ENCODE peak calls at places on chromosomes 3 and 15, in seven cellular contexts. K is suprapubic skin; B is PC-3; Q is GM13976; R is CD8-positive, alpha-beta T cell; N is ovary; A is stimulated activated CD4-positive, alpha-beta T cell treated with anti-CD3 and anti-CD28 coated beads, Interleukin-1b, Interleukin-23, amount 100 ng/mL, for 24 hours. D is an unnamed sample.

GRCh38 chr15:97995881-97996603 is 35.5 kb downstream of the ARRDC4 start:
- DNase-seq in K (no peak), B (peak; percentile 45), Q (no peak), R (no peak), N (no peak), A (no peak), D (no peak)

GRCh38 chr3:121918779-121919483 is 24.7 kb downstream of the SLC15A2 start:
- DNase-seq in K (no peak), B (no peak), Q (no peak), R (no peak), N (no peak), A (no peak), D (no peak)

GRCh38 chr3:96760956-96761355 is 53.4 kb upstream of the EPHA6 start:
- DNase-seq in K (no peak), B (no peak), Q (no peak), R (no peak), N (no peak), A (no peak), D (no peak)

GRCh38 chr15:68674975-68675374 is 96.2 kb downstream of the CORO2B start:
- DNase-seq in K (no peak), B (no peak), Q (peak; percentile 52), R (no peak), N (no peak), A (no peak), D (no peak)

GRCh38 chr3:55467099-55467498 is 20.0 kb downstream of the WNT5A start:
- DNase-seq in K (no peak), B (no peak), Q (no peak), R (no peak), N (no peak), A (no peak), D (no peak)

GRCh38 chr3:21273256-21273999 is 477.6 kb downstream of the ZNF385D start:
- DNase-seq in K (no peak), B (no peak), Q (no peak), R (no peak), N (no peak), A (no peak), D (no peak)

GRCh38 chr3:9098716-9099675 is 135.7 kb upstream of the RAD18 start:
- DNase-seq in K (no peak), B (peak; percentile 56), Q (no peak), R (no peak), N (peak; percentile 53), A (no peak), D (no peak)

GRCh38 chr15:101528108-101528916 is 38.8 kb upstream of the PCSK6 start:
- DNase-seq in K (no peak), B (no peak), Q (no peak), R (no peak), N (peak; percentile 74), A (no peak), D (peak; percentile 70)

GRCh38 chr3:147816770-147817169 is 407.6 kb downstream of the ZIC1 start:
- DNase-seq in K (no peak), B (peak; percentile 43), Q (no peak), R (no peak), N (no peak), A (no peak), D (peak; percentile 54)

GRCh38 chr3:63818282-63819150 is 583 bp upstream of the C3orf49 start:
- DNase-seq in K (peak; percentile 59), B (peak; percentile 54), Q (peak; percentile 57), R (peak; percentile 65), N (peak; percentile 52), A (peak; percentile 35), D (no peak)

GRCh38 chr3:128282392-128283196 is 129.3 kb downstream of the EEFSEC start:
- DNase-seq in K (peak; percentile 74), B (no peak), Q (no peak), R (no peak), N (peak; percentile 85), A (no peak), D (peak; percentile 84)

GRCh38 chr15:63319065-63319464 is 41.7 kb downstream of the APH1B start:
- DNase-seq in K (no peak), B (no peak), Q (no peak), R (no peak), N (no peak), A (no peak), D (no peak)

GRCh38 chr3:112628038-112628437 is 12.9 kb downstream of the CCDC80 start:
- DNase-seq in K (no peak), B (no peak), Q (no peak), R (no peak), N (no peak), A (no peak), D (no peak)

GRCh38 chr3:128194843-128195242 is 41.6 kb downstream of the EEFSEC start:
- DNase-seq in K (no peak), B (no peak), Q (no peak), R (no peak), N (peak; percentile 62), A (no peak), D (no peak)

GRCh38 chr3:14242490-14243311 is 64.1 kb downstream of the LSM3 start:
- DNase-seq in K (no peak), B (no peak), Q (no peak), R (no peak), N (no peak), A (no peak), D (no peak)

GRCh38 chr3:145518639-145519038 is 642.3 kb downstream of the PLOD2 start:
- DNase-seq in K (no peak), B (no peak), Q (no peak), R (no peak), N (no peak), A (no peak), D (no peak)

GRCh38 chr3:42961633-42962032 is 17.5 kb upstream of the GASK1A start:
- DNase-seq in K (no peak), B (peak; percentile 80), Q (no peak), R (peak; percentile 26), N (no peak), A (no peak), D (no peak)

GRCh38 chr15:82849556-82850241 is 40.3 kb downstream of the WHAMM start:
- DNase-seq in K (peak; percentile 82), B (peak; percentile 86), Q (peak; percentile 81), R (peak; percentile 41), N (peak; percentile 73), A (peak; percentile 8), D (peak; percentile 86)

GRCh38 chr3:23446301-23446700 is 243.2 kb downstream of the UBE2E2 start:
- DNase-seq in K (no peak), B (no peak), Q (no peak), R (no peak), N (no peak), A (no peak), D (no peak)

GRCh38 chr3:152737021-152737908 is 97.7 kb upstream of the P2RY1 start:
- DNase-seq in K (no peak), B (peak; percentile 58), Q (peak; percentile 45), R (no peak), N (no peak), A (no peak), D (no peak)

GRCh38 chr3:151113342-151113741 is 27.9 kb downstream of the MED12L start:
- DNase-seq in K (no peak), B (no peak), Q (no peak), R (no peak), N (no peak), A (no peak), D (no peak)

GRCh38 chr15:67413770-67414429 is 107.0 kb upstream of the C15orf61 start:
- DNase-seq in K (no peak), B (peak; percentile 64), Q (no peak), R (no peak), N (no peak), A (no peak), D (no peak)

GRCh38 chr3:113436794-113437193 is 4.5 kb downstream of the CFAP44 start:
- DNase-seq in K (no peak), B (peak; percentile 73), Q (no peak), R (no peak), N (no peak), A (no peak), D (no peak)

GRCh38 chr3:169240786-169241486 is 422.6 kb downstream of the MECOM start:
- DNase-seq in K (no peak), B (no peak), Q (no peak), R (no peak), N (no peak), A (no peak), D (no peak)

GRCh38 chr3:158347966-158348365 is 223.0 kb upstream of the MLF1 start:
- DNase-seq in K (no peak), B (no peak), Q (no peak), R (no peak), N (no peak), A (no peak), D (no peak)

GRCh38 chr15:20356444-20357138 is 185.0 kb downstream of the GOLGA6L6 start:
- DNase-seq in K (peak; percentile 64), B (peak; percentile 91), Q (peak; percentile 97), R (peak; percentile 85), N (peak; percentile 70), A (peak; percentile 81), D (peak; percentile 74)

GRCh38 chr3:138132239-138132638 is at the start of gene A4GNT:
- DNase-seq in K (no peak), B (no peak), Q (no peak), R (no peak), N (no peak), A (no peak), D (no peak)

GRCh38 chr15:41851755-41852370 is 13.2 kb downstream of the PLA2G4B start:
- DNase-seq in K (no peak), B (no peak), Q (no peak), R (no peak), N (no peak), A (no peak), D (no peak)

GRCh38 chr3:124263168-124263567 is 271.2 kb upstream of the ROPN1 start:
- DNase-seq in K (no peak), B (peak; percentile 93), Q (no peak), R (no peak), N (no peak), A (no peak), D (no peak)

GRCh38 chr3:10188798-10189556 is 24.3 kb downstream of the IRAK2 start:
- DNase-seq in K (no peak), B (no peak), Q (no peak), R (no peak), N (no peak), A (no peak), D (no peak)

GRCh38 chr15:36024066-36024465 is 478.1 kb upstream of the DPH6 start:
- DNase-seq in K (no peak), B (no peak), Q (no peak), R (no peak), N (no peak), A (no peak), D (no peak)

GRCh38 chr3:160399347-160400047 is at the start of gene SMC4:
- DNase-seq in K (peak; percentile 88), B (peak; percentile 95), Q (peak; percentile 88), R (peak; percentile 83), N (no peak), A (peak; percentile 71), D (no peak)

GRCh38 chr3:156360116-156360515 is 194.8 kb downstream of the SSR3 start:
- DNase-seq in K (no peak), B (no peak), Q (no peak), R (no peak), N (no peak), A (no peak), D (no peak)

GRCh38 chr3:56870436-56870835 is 68.7 kb upstream of the ARHGEF3 start:
- DNase-seq in K (no peak), B (peak; percentile 69), Q (no peak), R (no peak), N (no peak), A (no peak), D (no peak)

D was measured in Right ventricle myocardium superior.